ENCODE peak calls at places on chromosome 20, in eight cellular contexts. M is right lobe of liver, Y is lower lobe of right lung, F is psoas muscle, D is cardiac fibroblast, P is MM.1S, L is AG10803, W is brain microvascular endothelial cell. K is an unnamed sample.

GRCh38 chr20:4322499-4322898 is 307.1 kb upstream of the RNF24 start:
- DNase-seq in D (no peak), P (no peak), Y (no peak), L (no peak), W (no peak), F (no peak), M (no peak), K (no peak)

GRCh38 chr20:13059398-13060136 is 50.8 kb downstream of the SPTLC3 start:
- DNase-seq in Y (no peak), F (no peak), P (no peak), W (no peak), M (no peak), L (no peak), D (no peak), K (no peak)

GRCh38 chr20:32451340-32451681 is 93.2 kb downstream of the ASXL1 start:
- DNase-seq in Y (no peak), W (no peak), D (no peak), F (no peak), M (no peak), P (no peak), L (no peak), K (no peak)

GRCh38 chr20:51220293-51220706 is 197.4 kb upstream of the KCNG1 start:
- DNase-seq in F (peak), Y (peak), L (no peak), P (no peak), M (peak), W (no peak), D (peak), K (peak)

GRCh38 chr20:38730989-38731737 is 6.9 kb downstream of the SLC32A1 start:
- DNase-seq in Y (peak), L (peak), D (peak), P (peak), F (peak), M (peak), W (peak), K (peak)

GRCh38 chr20:58173091-58173490 is 55.4 kb downstream of the ANKRD60 start:
- DNase-seq in M (no peak), L (no peak), P (no peak), Y (no peak), W (no peak), F (no peak), D (no peak), K (no peak)

GRCh38 chr20:34364013-34364382 is 925 bp downstream of the ITCH start:
- DNase-seq in L (peak), W (peak), Y (no peak), P (peak), F (no peak), M (no peak), D (peak), K (no peak)

GRCh38 chr20:50758992-50759391 is 27.6 kb downstream of the PARD6B start:
- DNase-seq in M (no peak), P (no peak), L (no peak), Y (no peak), F (no peak), W (no peak), D (no peak), K (no peak)

GRCh38 chr20:33437141-33437911 is 6.2 kb downstream of the SNTA1 start:
- DNase-seq in W (peak), D (peak), Y (no peak), L (peak), F (peak), M (no peak), P (no peak), K (no peak)

GRCh38 chr20:36209921-36210320 is 26.4 kb upstream of the AAR2 start:
- DNase-seq in P (no peak), F (no peak), Y (no peak), M (no peak), L (no peak), D (no peak), W (no peak), K (no peak)

GRCh38 chr20:56181593-56181992 is 66.9 kb upstream of the MC3R start:
- DNase-seq in Y (no peak), D (no peak), W (no peak), P (no peak), F (no peak), L (no peak), M (no peak), K (no peak)

GRCh38 chr20:44618318-44618731 is 33.2 kb downstream of the ADA start:
- DNase-seq in M (no peak), Y (no peak), F (no peak), L (no peak), W (no peak), P (no peak), D (no peak), K (no peak)

GRCh38 chr20:354298-354977 is 7.5 kb downstream of the NRSN2 start:
- DNase-seq in P (peak), F (peak), M (peak), Y (peak), W (peak), D (peak), L (peak), K (peak)

GRCh38 chr20:45545754-45546453 is 1.3 kb downstream of the EPPIN start:
- DNase-seq in D (peak), L (peak), Y (no peak), F (no peak), P (peak), W (peak), M (no peak), K (no peak)

GRCh38 chr20:460707-461106 is 1.6 kb downstream of the TBC1D20 start:
- DNase-seq in M (peak), Y (no peak), W (no peak), L (peak), D (peak), P (no peak), F (no peak), K (no peak)

GRCh38 chr20:642398-643174 is 10.4 kb downstream of the SRXN1 start:
- DNase-seq in P (no peak), M (no peak), L (no peak), F (no peak), Y (no peak), W (no peak), D (no peak), K (no peak)

GRCh38 chr20:23163562-23163961 is 77.4 kb upstream of the CD93 start:
- DNase-seq in M (no peak), P (no peak), W (no peak), L (no peak), F (no peak), Y (no peak), D (no peak), K (no peak)

GRCh38 chr20:33401922-33402369 is 627 bp upstream of the CDK5RAP1 start:
- DNase-seq in P (no peak), L (peak), F (no peak), Y (no peak), W (no peak), D (peak), M (no peak), K (no peak)

GRCh38 chr20:5039255-5039657 is 37.9 kb upstream of the SLC23A2 start:
- DNase-seq in L (no peak), Y (no peak), W (no peak), F (no peak), M (no peak), D (no peak), P (no peak), K (peak)

GRCh38 chr20:43691928-43692524 is 25.1 kb downstream of the MYBL2 start:
- DNase-seq in P (peak), F (peak), Y (no peak), W (peak), M (peak), D (peak), L (peak), K (no peak)

GRCh38 chr20:47654370-47654769 is 130.9 kb downstream of the SULF2 start:
- DNase-seq in L (no peak), P (no peak), F (no peak), D (no peak), M (no peak), Y (no peak), W (no peak), K (no peak)

GRCh38 chr20:12902992-12903391 is 105.8 kb upstream of the SPTLC3 start:
- DNase-seq in F (no peak), D (no peak), M (no peak), P (no peak), L (no peak), Y (no peak), W (no peak), K (no peak)

GRCh38 chr20:32035398-32035852 is 16.6 kb upstream of the HCK start:
- DNase-seq in P (no peak), D (no peak), F (no peak), L (no peak), W (no peak), Y (no peak), M (no peak), K (no peak)

GRCh38 chr20:33684533-33685327 is 1.5 kb downstream of the E2F1 start:
- DNase-seq in F (no peak), W (no peak), P (no peak), Y (no peak), D (no peak), M (no peak), L (no peak), K (no peak)

GRCh38 chr20:51303731-51304670 is 238.5 kb downstream of the NFATC2 start:
- DNase-seq in Y (no peak), P (no peak), D (no peak), W (no peak), M (no peak), L (no peak), F (no peak), K (no peak)

GRCh38 chr20:38995536-38996044 is 33.4 kb downstream of the DHX35 start:
- DNase-seq in Y (no peak), P (no peak), F (no peak), M (peak), D (no peak), L (no peak), W (no peak), K (no peak)

GRCh38 chr20:3932277-3933073 is 43.3 kb downstream of the PANK2 start:
- DNase-seq in Y (no peak), M (no peak), F (no peak), L (peak), W (no peak), D (peak), P (peak), K (no peak)

GRCh38 chr20:16368645-16369292 is 204.5 kb downstream of the KIF16B start:
- DNase-seq in W (peak), F (no peak), L (peak), D (peak), M (no peak), P (no peak), Y (no peak), K (no peak)

GRCh38 chr20:46681032-46681854 is 8.0 kb downstream of the TP53RK start:
- DNase-seq in P (peak), Y (no peak), D (peak), L (peak), F (no peak), M (peak), W (peak), K (no peak)

GRCh38 chr20:36700438-36700837 is 45.5 kb downstream of the NDRG3 start:
- DNase-seq in L (no peak), Y (no peak), F (no peak), W (no peak), P (no peak), D (no peak), M (no peak), K (no peak)

GRCh38 chr20:25487975-25488374 is 80.5 kb downstream of the GINS1 start:
- DNase-seq in W (no peak), Y (no peak), M (no peak), P (no peak), L (no peak), F (no peak), D (no peak), K (no peak)

GRCh38 chr20:12581644-12582350 is 427.0 kb upstream of the SPTLC3 start:
- DNase-seq in F (no peak), M (no peak), L (no peak), P (no peak), Y (no peak), W (no peak), D (no peak), K (no peak)

GRCh38 chr20:38748863-38749153 is 548 bp downstream of the ACTR5 start:
- DNase-seq in L (no peak), D (no peak), F (no peak), Y (no peak), W (no peak), P (peak), M (no peak), K (no peak)

GRCh38 chr20:35173576-35174192 is 1.8 kb downstream of the PROCR start:
- DNase-seq in W (no peak), M (no peak), L (peak), D (peak), P (no peak), Y (no peak), F (no peak), K (no peak)

GRCh38 chr20:52311209-52311794 is 119.7 kb upstream of the ZFP64 start:
- DNase-seq in L (no peak), P (no peak), F (no peak), W (no peak), M (no peak), D (no peak), Y (no peak), K (no peak)

GRCh38 chr20:38542994-38543906 is 37.7 kb upstream of the ADIG start:
- DNase-seq in M (no peak), P (no peak), Y (no peak), W (no peak), L (peak), F (no peak), D (no peak), K (no peak)

GRCh38 chr20:17721802-17722486 is 22.2 kb downstream of the BANF2 start:
- DNase-seq in W (no peak), Y (no peak), D (peak), F (no peak), L (no peak), P (no peak), M (no peak), K (no peak)

DNA sequence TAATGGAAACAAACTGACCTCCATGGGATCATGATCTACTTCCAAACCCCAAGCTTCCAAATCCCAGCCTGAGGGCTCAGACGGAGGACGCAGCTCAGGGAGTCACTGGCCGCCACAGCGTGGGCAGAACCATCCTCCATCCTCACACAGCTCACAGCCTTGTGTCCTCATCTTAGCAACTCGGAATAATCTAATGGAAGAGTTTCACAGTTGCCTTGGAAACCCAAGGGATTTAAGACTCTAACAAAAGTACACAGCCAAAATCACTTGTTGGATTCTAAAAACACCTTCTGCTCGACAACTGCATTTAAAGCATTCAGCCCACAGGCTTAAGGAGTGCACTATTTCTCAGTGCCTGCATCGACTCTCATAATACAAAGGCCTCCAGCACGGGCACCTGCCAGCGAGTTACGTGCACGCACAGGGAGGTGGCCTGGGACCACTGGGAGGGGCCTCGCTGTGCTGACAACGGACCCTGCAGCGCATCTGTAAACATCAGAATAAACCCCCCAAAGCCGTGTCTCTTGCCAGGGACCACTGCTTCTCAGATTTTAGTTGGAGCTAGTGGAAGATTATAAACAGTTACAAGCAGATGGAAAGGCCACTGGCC is 45.3 kb downstream of the ZBTB46 start:
- DNase-seq in F (no peak), P (no peak), M (no peak), Y (no peak), L (no peak), W (no peak), D (no peak), K (no peak)
- H3K4me3 ChIP-seq in F (no peak), P (no peak), M (no peak), Y (no peak), L (no peak), W (no peak), D (no peak), K (no peak)

GRCh38 chr20:2207770-2208097 is 88.1 kb upstream of the TGM3 start:
- DNase-seq in D (no peak), W (no peak), M (no peak), L (no peak), Y (no peak), P (no peak), F (no peak), K (no peak)
- H3K4me3 ChIP-seq in D (peak), W (peak), M (peak), L (peak), Y (peak), P (peak), F (peak), K (peak)

GRCh38 chr20:63529180-63529860 is 7.9 kb downstream of the PTK6 start:
- DNase-seq in F (no peak), P (no peak), W (no peak), Y (no peak), M (no peak), D (no peak), L (no peak), K (peak)

GRCh38 chr20:63532449-63532971 is 4.7 kb downstream of the PTK6 start:
- DNase-seq in Y (peak), P (no peak), D (no peak), L (no peak), M (peak), W (no peak), F (no peak), K (peak)

GRCh38 chr20:63530788-63531160 is 6.4 kb downstream of the PTK6 start:
- DNase-seq in M (peak), F (no peak), P (no peak), Y (no peak), L (no peak), D (no peak), W (no peak), K (no peak)

GRCh38 chr20:63531686-63532448 is 5.3 kb downstream of the PTK6 start:
- DNase-seq in L (no peak), M (no peak), W (no peak), D (no peak), Y (no peak), P (no peak), F (no peak), K (peak)

DNA sequence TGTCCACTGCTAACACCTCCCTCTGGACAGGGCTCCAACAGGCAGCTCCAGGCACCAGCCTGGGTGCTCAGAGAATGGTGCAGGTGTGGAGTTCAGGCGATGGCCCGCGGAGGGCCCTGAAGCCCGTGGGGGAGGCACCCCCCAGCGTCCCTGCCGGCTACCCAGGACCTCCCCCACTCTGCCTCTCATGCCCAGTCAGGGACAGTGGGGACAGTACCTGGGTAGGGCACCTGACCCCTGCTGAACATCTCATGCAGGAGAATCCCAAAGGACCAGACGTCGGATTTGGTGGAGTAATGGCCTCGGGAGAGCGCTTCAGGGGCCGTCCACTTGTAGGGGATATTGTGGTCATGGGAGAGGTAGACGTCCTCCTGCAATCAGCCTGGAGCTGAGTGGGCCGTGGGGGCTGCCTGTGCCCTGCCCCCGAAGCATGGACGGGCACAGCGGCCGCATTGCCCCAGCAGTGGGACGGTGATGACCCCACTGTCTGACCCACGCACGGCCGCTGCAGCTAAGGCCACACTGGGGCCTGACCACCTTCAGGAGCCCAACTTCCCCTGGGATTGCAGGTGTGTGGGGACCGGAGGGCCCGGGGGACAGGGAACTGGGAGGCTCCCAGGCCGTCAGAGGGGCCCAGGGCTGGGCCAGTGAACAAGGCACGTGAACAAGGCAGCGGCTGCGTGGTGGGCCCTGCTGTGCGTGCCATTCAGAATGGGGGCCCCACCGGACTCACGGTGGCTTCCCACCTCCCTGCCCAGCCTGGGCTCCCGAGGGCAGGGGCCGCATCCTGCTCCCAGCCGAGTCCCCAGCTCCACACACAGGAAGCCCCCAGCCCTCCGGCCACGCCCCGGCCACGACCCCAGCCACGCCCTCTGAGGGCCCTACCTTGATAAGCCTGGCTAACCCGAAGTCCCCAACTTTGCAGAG is 7.1 kb downstream of the PTK6 start:
- DNase-seq in W (no peak), D (no peak), M (no peak), P (no peak), F (no peak), L (no peak), Y (no peak), K (peak)
- H3K4me3 ChIP-seq in W (no peak), D (no peak), M (no peak), P (no peak), F (no peak), L (no peak), Y (no peak), K (no peak)

DNA sequence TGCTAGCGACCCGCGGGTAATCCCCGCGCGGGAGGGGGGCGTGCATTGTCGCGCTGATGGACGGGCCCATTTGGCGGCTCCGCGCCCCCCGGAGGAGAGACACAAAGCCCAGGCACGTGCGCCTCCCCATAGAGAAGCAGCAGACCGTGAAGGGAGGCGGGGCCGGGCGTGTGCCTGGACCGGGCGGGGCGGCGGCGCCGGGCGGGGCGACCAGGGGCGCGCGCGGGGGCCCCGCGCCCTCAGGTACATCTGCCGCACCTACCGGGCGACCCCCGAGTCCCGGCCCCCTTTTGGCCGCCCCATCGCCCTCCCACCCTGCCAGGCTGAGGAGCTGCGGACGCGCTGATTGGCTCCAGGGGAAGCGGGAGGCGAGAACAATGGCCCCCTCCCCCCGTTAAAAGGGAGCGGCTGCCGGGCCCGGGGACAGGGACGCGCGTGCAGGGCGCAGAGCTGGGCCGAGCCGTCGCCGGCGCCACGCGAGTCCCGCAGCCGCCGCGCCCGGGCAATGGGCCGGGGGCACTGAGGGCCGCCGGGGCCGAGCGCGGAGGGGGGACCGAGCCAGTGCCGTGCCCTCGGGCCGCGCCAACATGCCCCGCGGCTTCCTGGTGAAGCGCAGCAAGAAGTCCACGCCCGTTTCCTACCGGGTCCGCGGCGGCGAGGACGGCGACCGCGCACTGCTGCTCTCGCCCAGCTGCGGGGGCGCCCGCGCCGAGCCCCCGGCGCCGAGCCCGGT is at the start of gene INSM1:
- DNase-seq in F (no peak), D (no peak), M (no peak), W (no peak), P (no peak), L (no peak), Y (no peak), K (peak)
- H3K4me3 ChIP-seq in F (peak), D (no peak), M (peak), W (no peak), P (peak), L (no peak), Y (peak), K (peak)

DNA sequence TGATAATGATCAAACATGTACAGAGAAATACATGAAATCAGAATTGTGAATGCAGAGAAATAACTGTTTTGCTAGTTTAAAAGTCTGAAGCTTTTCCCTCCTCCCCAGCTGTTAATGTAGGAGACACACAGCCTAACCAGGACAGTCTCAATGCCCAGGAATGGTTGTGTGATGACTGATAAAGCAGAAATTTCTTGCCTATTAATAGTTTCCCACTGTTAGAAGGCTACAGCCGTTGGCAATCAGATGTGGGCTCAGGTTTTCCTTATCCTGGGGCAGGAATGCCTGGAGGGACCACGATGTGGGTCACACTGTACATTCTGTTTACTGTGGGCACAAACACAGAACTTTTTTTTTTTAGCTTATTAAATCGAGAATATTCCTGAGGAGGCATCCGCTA is 1.9 kb downstream of the PPP1R3D start:
- DNase-seq in F (no peak), Y (no peak), L (peak), D (peak), W (peak), P (no peak), M (no peak), K (no peak)
- H3K4me3 ChIP-seq in F (peak), Y (peak), L (peak), D (no peak), W (no peak), P (no peak), M (no peak), K (no peak)